ENCODE peak calls at places on chromosomes 16 and 17, in four cellular contexts. A, I, G and B are unnamed samples. For H3K4me1, the result is how much of the 10 kb centered on the place peaks cover.

GRCh38 chr17:75565066-75565465 is 22.5 kb upstream of the MYO15B start:
- DNase-seq in G (no peak), A (no peak), I (no peak), B (peak)

GRCh38 chr16:84143081-84143480 is 1.9 kb downstream of the HSDL1 start:
- DNase-seq in G (no peak), I (no peak), A (no peak), B (no peak)

GRCh38 chr16:87457724-87458423 is 35.0 kb downstream of the ZCCHC14 start:
- DNase-seq in A (no peak), G (no peak), I (no peak), B (peak)

GRCh38 chr16:49858200-49859129 is 2.6 kb upstream of the ZNF423 start:
- DNase-seq in G (no peak), A (peak), I (peak), B (peak)

GRCh38 chr17:28407130-28407973 is 1.3 kb upstream of the SLC46A1 start:
- DNase-seq in G (no peak), I (no peak), A (no peak), B (no peak)

GRCh38 chr16:70429888-70430666 is 8.8 kb downstream of the ST3GAL2 start:
- DNase-seq in I (no peak), A (no peak), G (no peak), B (peak)

GRCh38 chr17:60314423-60314822 is 77.5 kb downstream of the USP32 start:
- DNase-seq in I (no peak), A (no peak), G (no peak), B (no peak)

GRCh38 chr17:9974460-9975381 is 69.7 kb upstream of the RCVRN start:
- DNase-seq in A (no peak), G (no peak), I (no peak), B (no peak)

GRCh38 chr16:57352636-57353047 is 5.9 kb upstream of the CCL22 start:
- DNase-seq in A (no peak), I (no peak), G (no peak), B (no peak)

DNA sequence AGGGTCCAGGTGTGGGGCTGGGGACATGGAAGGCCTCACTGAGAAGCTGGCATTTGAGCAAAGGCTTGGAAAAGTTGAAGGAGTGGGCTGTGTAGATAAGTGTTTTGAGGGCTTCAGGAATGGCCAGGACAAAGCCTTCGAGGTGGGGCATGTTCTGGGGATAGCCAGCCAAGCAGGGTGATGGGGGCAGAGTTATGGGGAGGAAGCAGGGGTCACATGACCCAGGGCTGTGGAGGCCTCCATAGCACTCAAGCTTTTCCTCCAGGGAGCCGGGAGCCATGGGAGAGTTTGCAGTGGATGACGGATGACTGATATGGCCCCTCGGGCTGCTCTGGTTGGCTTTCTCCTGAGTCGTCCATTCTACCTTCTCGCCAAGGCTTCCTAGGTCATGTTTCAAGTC is 27.6 kb downstream of the PLCG2 start:
- DNase-seq in I (no peak), G (no peak), A (no peak), B (no peak)
- H3K4me1 ChIP-seq in I (under half), G (under half), A (under half), B (under half)

GRCh38 chr16:66373667-66374066 is 7.2 kb downstream of the CDH5 start:
- DNase-seq in I (no peak), G (no peak), A (no peak), B (no peak)

GRCh38 chr16:66375451-66375850 is 9.0 kb downstream of the CDH5 start:
- DNase-seq in A (no peak), G (peak), I (no peak), B (no peak)

GRCh38 chr16:66372898-66373155 is 6.3 kb downstream of the CDH5 start:
- DNase-seq in G (peak), A (no peak), I (no peak), B (no peak)

GRCh38 chr16:66372078-66372897 is 5.8 kb downstream of the CDH5 start:
- DNase-seq in I (no peak), A (no peak), G (peak), B (no peak)

GRCh38 chr16:66374176-66374575 is 7.7 kb downstream of the CDH5 start:
- DNase-seq in A (no peak), G (peak), I (no peak), B (no peak)
- TF ChIP-seq CTCF in A (no peak), G (no peak), I (no peak), B (no peak)

DNA sequence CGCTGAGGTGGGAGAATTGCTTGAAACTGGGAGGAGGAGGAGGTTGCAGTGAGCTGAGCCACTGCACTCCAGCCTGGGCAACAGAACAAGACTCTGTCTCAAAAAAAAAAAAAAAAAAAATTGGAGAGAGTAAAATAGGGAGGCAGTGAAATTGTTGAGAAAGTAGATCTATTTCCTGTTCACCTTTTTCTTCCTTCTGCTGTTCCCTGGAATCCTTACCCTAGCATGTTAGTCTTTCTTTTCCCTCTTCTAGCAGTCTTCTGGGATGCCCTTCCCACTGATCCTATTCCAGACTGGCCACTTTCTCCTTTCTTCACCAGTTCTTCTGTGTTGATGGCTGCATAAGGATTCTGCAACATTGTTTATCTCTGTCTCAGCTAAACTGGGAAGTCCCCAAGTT is 3.1 kb downstream of the NME2 start:
- DNase-seq in G (no peak), A (no peak), I (no peak), B (peak)
- H3K27ac ChIP-seq in G (no peak), A (no peak), I (no peak), B (no peak)

GRCh38 chr16:85991856-85992255 is 92.9 kb downstream of the IRF8 start:
- DNase-seq in G (no peak), A (no peak), I (no peak), B (peak)
- H3K4me1 ChIP-seq in G (under half), A (under half), I (under half), B (under half)

GRCh38 chr16:82364690-82365089 is 194.7 kb upstream of the MPHOSPH6 start:
- DNase-seq in A (no peak), I (no peak), G (no peak), B (no peak)

GRCh38 chr16:82366462-82366861 is 196.4 kb upstream of the MPHOSPH6 start:
- DNase-seq in G (no peak), I (no peak), A (no peak), B (no peak)

GRCh38 chr16:82370282-82370681 is 200.3 kb upstream of the MPHOSPH6 start:
- DNase-seq in G (no peak), I (no peak), A (no peak), B (no peak)

GRCh38 chr16:82363026-82363816 is 193.2 kb upstream of the MPHOSPH6 start:
- DNase-seq in A (no peak), G (no peak), I (no peak), B (no peak)

GRCh38 chr16:82368041-82368440 is 198.0 kb upstream of the MPHOSPH6 start:
- DNase-seq in G (no peak), I (peak), A (peak), B (no peak)
- TF ChIP-seq CTCF in G (peak), I (peak), A (peak), B (peak)